ENCODE peak calls at places on chromosomes 5 and 9, in seven cellular contexts. One of them, this sample, is unnamed.

GRCh38 chr5:170787216-170787615 is 3.7 kb downstream of the GABRP start:
- DNase-seq in neural crest cell: no peak
- DNase-seq in brain microvascular endothelial cell: no peak
- DNase-seq in astrocyte: no peak
- DNase-seq in CD8-positive, alpha-beta T cell: no peak
- DNase-seq in colonic mucosa: no peak
- DNase-seq in right lobe of liver: no peak
- DNase-seq in this sample: no peak

GRCh38 chr5:77087484-77088291 is 603 bp upstream of the ZBED3 start:
- DNase-seq in CD8-positive, alpha-beta T cell: no peak
- DNase-seq in astrocyte: peak; percentile 29
- DNase-seq in right lobe of liver: peak; percentile 41
- DNase-seq in colonic mucosa: peak; percentile 42
- DNase-seq in neural crest cell: no peak
- DNase-seq in brain microvascular endothelial cell: no peak
- DNase-seq in this sample: no peak

GRCh38 chr9:137313956-137314560 is 12.0 kb upstream of the NRARP start:
- DNase-seq in brain microvascular endothelial cell: no peak
- DNase-seq in neural crest cell: no peak
- DNase-seq in colonic mucosa: no peak
- DNase-seq in astrocyte: no peak
- DNase-seq in CD8-positive, alpha-beta T cell: no peak
- DNase-seq in right lobe of liver: no peak
- DNase-seq in this sample: peak; percentile 45

GRCh38 chr9:121499427-121500164 is at the start of gene GGTA1:
- DNase-seq in brain microvascular endothelial cell: peak; percentile 38
- DNase-seq in neural crest cell: peak; percentile 43
- DNase-seq in CD8-positive, alpha-beta T cell: no peak
- DNase-seq in colonic mucosa: peak; percentile 45
- DNase-seq in right lobe of liver: peak; percentile 71
- DNase-seq in astrocyte: peak; percentile 36
- DNase-seq in this sample: no peak

GRCh38 chr9:126676685-126677143 is 63.0 kb downstream of the LMX1B start:
- DNase-seq in astrocyte: no peak
- DNase-seq in right lobe of liver: peak; percentile 52
- DNase-seq in neural crest cell: no peak
- DNase-seq in CD8-positive, alpha-beta T cell: no peak
- DNase-seq in brain microvascular endothelial cell: no peak
- DNase-seq in colonic mucosa: no peak
- DNase-seq in this sample: no peak

GRCh38 chr5:1073239-1074102 is 38.4 kb downstream of the SLC12A7 start:
- DNase-seq in colonic mucosa: peak; percentile 58
- DNase-seq in astrocyte: no peak
- DNase-seq in brain microvascular endothelial cell: no peak
- DNase-seq in neural crest cell: no peak
- DNase-seq in right lobe of liver: no peak
- DNase-seq in CD8-positive, alpha-beta T cell: no peak
- DNase-seq in this sample: no peak

GRCh38 chr5:68406344-68406743 is 190.8 kb downstream of the PIK3R1 start:
- DNase-seq in brain microvascular endothelial cell: no peak
- DNase-seq in colonic mucosa: peak; percentile 48
- DNase-seq in CD8-positive, alpha-beta T cell: no peak
- DNase-seq in astrocyte: no peak
- DNase-seq in right lobe of liver: no peak
- DNase-seq in neural crest cell: no peak
- DNase-seq in this sample: no peak

GRCh38 chr9:80509358-80509757 is 937.6 kb downstream of the TLE4 start:
- DNase-seq in CD8-positive, alpha-beta T cell: no peak
- DNase-seq in right lobe of liver: no peak
- DNase-seq in astrocyte: no peak
- DNase-seq in brain microvascular endothelial cell: no peak
- DNase-seq in colonic mucosa: no peak
- DNase-seq in neural crest cell: no peak
- DNase-seq in this sample: no peak

GRCh38 chr9:103798620-103799019 is 295.5 kb upstream of the SMC2 start:
- DNase-seq in CD8-positive, alpha-beta T cell: no peak
- DNase-seq in colonic mucosa: no peak
- DNase-seq in astrocyte: peak; percentile 42
- DNase-seq in neural crest cell: no peak
- DNase-seq in brain microvascular endothelial cell: peak; percentile 87
- DNase-seq in right lobe of liver: no peak
- DNase-seq in this sample: no peak

GRCh38 chr5:110639307-110639902 is 87.1 kb downstream of the TMEM232 start:
- DNase-seq in CD8-positive, alpha-beta T cell: no peak
- DNase-seq in right lobe of liver: no peak
- DNase-seq in colonic mucosa: no peak
- DNase-seq in brain microvascular endothelial cell: no peak
- DNase-seq in neural crest cell: no peak
- DNase-seq in astrocyte: no peak
- DNase-seq in this sample: no peak

GRCh38 chr9:89529243-89530030 is 31.5 kb upstream of the SEMA4D start:
- DNase-seq in CD8-positive, alpha-beta T cell: no peak
- DNase-seq in right lobe of liver: no peak
- DNase-seq in neural crest cell: no peak
- DNase-seq in brain microvascular endothelial cell: no peak
- DNase-seq in astrocyte: no peak
- DNase-seq in colonic mucosa: no peak
- DNase-seq in this sample: peak; percentile 60

GRCh38 chr5:137753986-137754235 is 252 bp downstream of the HNRNPA0 start:
- DNase-seq in astrocyte: no peak
- DNase-seq in colonic mucosa: no peak
- DNase-seq in neural crest cell: no peak
- DNase-seq in right lobe of liver: no peak
- DNase-seq in brain microvascular endothelial cell: no peak
- DNase-seq in CD8-positive, alpha-beta T cell: no peak
- DNase-seq in this sample: no peak

GRCh38 chr5:34497031-34497808 is 158.9 kb upstream of the RAI14 start:
- DNase-seq in brain microvascular endothelial cell: no peak
- DNase-seq in neural crest cell: no peak
- DNase-seq in CD8-positive, alpha-beta T cell: no peak
- DNase-seq in right lobe of liver: no peak
- DNase-seq in astrocyte: no peak
- DNase-seq in colonic mucosa: peak; percentile 33
- DNase-seq in this sample: no peak

GRCh38 chr5:78907255-78907886 is 77.7 kb downstream of the ARSB start:
- DNase-seq in brain microvascular endothelial cell: peak; percentile 92
- DNase-seq in colonic mucosa: no peak
- DNase-seq in neural crest cell: no peak
- DNase-seq in astrocyte: peak; percentile 99
- DNase-seq in CD8-positive, alpha-beta T cell: no peak
- DNase-seq in right lobe of liver: no peak
- DNase-seq in this sample: peak; percentile 38

GRCh38 chr5:109234381-109234780 is 175.4 kb downstream of the PJA2 start:
- DNase-seq in brain microvascular endothelial cell: no peak
- DNase-seq in colonic mucosa: no peak
- DNase-seq in right lobe of liver: no peak
- DNase-seq in CD8-positive, alpha-beta T cell: no peak
- DNase-seq in neural crest cell: no peak
- DNase-seq in astrocyte: no peak
- DNase-seq in this sample: no peak

GRCh38 chr5:176776141-176776865 is 34.1 kb upstream of the UNC5A start:
- DNase-seq in CD8-positive, alpha-beta T cell: no peak
- DNase-seq in right lobe of liver: no peak
- DNase-seq in brain microvascular endothelial cell: no peak
- DNase-seq in colonic mucosa: peak; percentile 12
- DNase-seq in neural crest cell: no peak
- DNase-seq in astrocyte: no peak
- DNase-seq in this sample: peak; percentile 6

GRCh38 chr5:159310492-159310891 is 19.8 kb downstream of the IL12B start:
- DNase-seq in brain microvascular endothelial cell: peak; percentile 13
- DNase-seq in colonic mucosa: peak; percentile 52
- DNase-seq in neural crest cell: peak; percentile 7
- DNase-seq in CD8-positive, alpha-beta T cell: no peak
- DNase-seq in right lobe of liver: no peak
- DNase-seq in astrocyte: peak; percentile 36
- DNase-seq in this sample: peak; percentile 61

DNA sequence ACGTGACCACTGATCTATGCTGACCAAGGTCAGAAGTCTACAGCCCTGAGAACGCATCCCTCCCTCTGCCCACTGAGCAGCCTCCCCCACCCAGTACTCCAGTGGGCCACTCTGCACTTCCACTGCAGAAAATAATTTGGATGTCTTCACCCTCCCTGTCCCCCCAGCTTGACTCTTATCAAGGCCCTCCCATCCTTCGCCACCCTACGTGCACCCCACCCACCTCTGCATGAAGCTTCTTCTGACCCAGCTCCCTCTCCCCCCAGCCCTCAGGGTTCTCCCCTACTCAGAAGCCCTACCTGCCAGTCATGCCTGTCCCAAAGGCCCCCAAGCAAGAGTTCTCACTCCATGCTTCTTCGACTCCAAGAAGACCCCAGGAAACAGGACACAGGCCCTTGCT is 138.5 kb upstream of the FSTL4 start:
- DNase-seq in astrocyte: no peak
- DNase-seq in CD8-positive, alpha-beta T cell: no peak
- DNase-seq in colonic mucosa: no peak
- DNase-seq in right lobe of liver: no peak
- DNase-seq in brain microvascular endothelial cell: no peak
- DNase-seq in neural crest cell: no peak
- DNase-seq in this sample: no peak
- TF ChIP-seq CTCF in astrocyte: no peak
- TF ChIP-seq CTCF in CD8-positive, alpha-beta T cell: no peak
- TF ChIP-seq CTCF in colonic mucosa: no peak
- TF ChIP-seq CTCF in right lobe of liver: no peak
- TF ChIP-seq CTCF in brain microvascular endothelial cell: no peak
- TF ChIP-seq CTCF in neural crest cell: no peak
- TF ChIP-seq CTCF in this sample: no peak

DNA sequence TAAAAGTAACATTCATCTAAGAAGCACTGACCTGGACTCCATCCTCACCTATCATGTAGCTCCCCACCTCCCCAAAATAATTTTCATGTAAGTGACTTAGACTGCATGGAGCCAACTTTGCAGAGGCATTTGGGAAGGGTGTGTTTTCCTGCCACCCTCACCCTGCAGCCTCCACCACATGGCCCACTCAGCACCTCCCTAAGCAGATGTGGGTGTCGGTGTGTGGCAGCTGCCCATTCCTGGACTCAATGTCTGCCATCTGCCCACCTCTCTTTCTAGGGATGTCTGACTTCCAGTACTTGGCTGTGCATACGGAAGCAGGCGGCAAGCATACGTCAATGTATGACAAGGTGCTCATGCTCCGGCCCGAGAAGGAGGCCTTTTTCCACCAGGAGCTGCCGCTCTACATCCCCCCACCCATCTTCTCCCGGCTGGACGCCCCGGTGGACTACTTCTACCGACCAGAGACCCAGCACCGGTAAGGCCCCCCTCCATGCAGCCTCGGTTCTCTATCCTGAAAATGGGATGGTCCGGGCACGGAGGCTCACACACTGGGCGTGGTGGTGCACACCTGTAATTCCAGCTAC is 12.7 kb downstream of the GTF3C5 start:
- DNase-seq in neural crest cell: no peak
- DNase-seq in CD8-positive, alpha-beta T cell: no peak
- DNase-seq in colonic mucosa: no peak
- DNase-seq in right lobe of liver: no peak
- DNase-seq in astrocyte: no peak
- DNase-seq in brain microvascular endothelial cell: no peak
- DNase-seq in this sample: no peak
- TF ChIP-seq CTCF in neural crest cell: no peak
- TF ChIP-seq CTCF in CD8-positive, alpha-beta T cell: no peak
- TF ChIP-seq CTCF in colonic mucosa: no peak
- TF ChIP-seq CTCF in right lobe of liver: no peak
- TF ChIP-seq CTCF in astrocyte: no peak
- TF ChIP-seq CTCF in brain microvascular endothelial cell: no peak
- TF ChIP-seq CTCF in this sample: no peak

DNA sequence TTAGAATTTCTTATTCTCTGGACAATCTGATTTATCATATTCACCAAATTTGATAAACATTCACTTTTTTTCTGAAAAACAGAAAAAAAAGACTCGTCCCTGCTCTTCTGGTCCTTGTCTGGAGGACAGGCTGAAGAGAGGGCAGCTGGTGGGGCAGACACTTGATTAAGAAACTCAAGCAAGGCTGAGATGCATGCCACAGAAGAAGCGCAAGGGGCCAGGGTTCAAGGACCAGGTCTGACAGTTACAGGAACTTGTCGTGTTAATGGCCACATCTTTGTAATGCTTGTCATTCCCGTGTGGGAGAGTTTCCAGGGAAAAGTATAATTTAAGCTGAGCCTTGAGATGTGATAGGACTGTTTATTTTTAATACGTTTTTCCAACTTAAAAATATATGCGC is 40.6 kb upstream of the SHB start:
- DNase-seq in astrocyte: no peak
- DNase-seq in brain microvascular endothelial cell: no peak
- DNase-seq in right lobe of liver: no peak
- DNase-seq in neural crest cell: no peak
- DNase-seq in CD8-positive, alpha-beta T cell: no peak
- DNase-seq in colonic mucosa: no peak
- DNase-seq in this sample: no peak
- TF ChIP-seq CTCF in astrocyte: no peak
- TF ChIP-seq CTCF in brain microvascular endothelial cell: no peak
- TF ChIP-seq CTCF in right lobe of liver: no peak
- TF ChIP-seq CTCF in neural crest cell: no peak
- TF ChIP-seq CTCF in CD8-positive, alpha-beta T cell: no peak
- TF ChIP-seq CTCF in colonic mucosa: no peak
- TF ChIP-seq CTCF in this sample: no peak

GRCh38 chr9:17752021-17752420 is 173.2 kb downstream of the SH3GL2 start:
- DNase-seq in colonic mucosa: no peak
- DNase-seq in right lobe of liver: no peak
- DNase-seq in neural crest cell: no peak
- DNase-seq in brain microvascular endothelial cell: no peak
- DNase-seq in astrocyte: no peak
- DNase-seq in CD8-positive, alpha-beta T cell: no peak
- DNase-seq in this sample: no peak
- TF ChIP-seq CTCF in colonic mucosa: no peak
- TF ChIP-seq CTCF in right lobe of liver: no peak
- TF ChIP-seq CTCF in neural crest cell: no peak
- TF ChIP-seq CTCF in brain microvascular endothelial cell: no peak
- TF ChIP-seq CTCF in astrocyte: no peak
- TF ChIP-seq CTCF in CD8-positive, alpha-beta T cell: no peak
- TF ChIP-seq CTCF in this sample: no peak

DNA sequence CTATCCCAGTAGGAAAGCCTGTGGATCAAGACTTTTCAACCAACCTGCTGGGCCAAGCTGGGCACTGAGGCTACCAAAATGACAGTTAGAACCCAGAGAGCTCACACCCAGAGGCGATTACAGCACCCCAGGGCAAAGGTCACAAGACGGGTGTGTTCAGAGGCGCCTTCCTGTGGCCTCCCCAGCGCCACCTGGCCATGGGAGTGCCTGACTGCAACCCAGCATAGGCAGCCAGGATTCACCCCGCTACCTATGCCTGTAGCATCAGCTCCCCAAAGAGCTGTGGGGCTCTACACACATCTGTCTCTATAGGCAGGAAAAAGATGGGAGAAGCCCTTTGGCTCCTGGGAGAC is 33.5 kb downstream of the PDGFRB start:
- DNase-seq in colonic mucosa: peak; percentile 89
- DNase-seq in right lobe of liver: no peak
- DNase-seq in brain microvascular endothelial cell: no peak
- DNase-seq in CD8-positive, alpha-beta T cell: no peak
- DNase-seq in astrocyte: no peak
- DNase-seq in neural crest cell: no peak
- DNase-seq in this sample: peak; percentile 89
- TF ChIP-seq CTCF in colonic mucosa: peak; percentile 56
- TF ChIP-seq CTCF in right lobe of liver: peak; percentile 19
- TF ChIP-seq CTCF in brain microvascular endothelial cell: peak; percentile 46
- TF ChIP-seq CTCF in CD8-positive, alpha-beta T cell: no peak
- TF ChIP-seq CTCF in astrocyte: no peak
- TF ChIP-seq CTCF in neural crest cell: no peak
- TF ChIP-seq CTCF in this sample: no peak

DNA sequence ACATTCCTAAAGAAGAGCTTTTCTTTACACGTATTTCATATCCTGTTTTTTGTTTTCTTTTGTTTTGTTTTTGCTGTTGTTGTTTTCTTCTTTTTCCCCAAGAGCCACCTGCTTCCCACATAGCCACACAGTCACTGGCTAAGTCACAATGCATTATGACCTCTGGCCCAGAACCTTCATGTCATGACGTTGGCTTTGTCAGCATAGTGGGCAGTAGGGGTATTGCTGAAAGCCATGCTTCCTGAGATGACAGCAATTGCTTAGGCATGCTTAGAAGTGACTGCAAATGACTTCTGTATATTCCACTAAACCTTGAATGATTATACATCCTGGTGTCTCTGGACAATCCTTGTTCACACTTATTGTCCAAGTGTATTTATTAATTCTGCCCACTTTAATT is 375.8 kb downstream of the TAF11L14 start:
- DNase-seq in right lobe of liver: no peak
- DNase-seq in neural crest cell: no peak
- DNase-seq in colonic mucosa: no peak
- DNase-seq in CD8-positive, alpha-beta T cell: no peak
- DNase-seq in brain microvascular endothelial cell: no peak
- DNase-seq in astrocyte: no peak
- DNase-seq in this sample: no peak
- TF ChIP-seq CTCF in right lobe of liver: no peak
- TF ChIP-seq CTCF in neural crest cell: no peak
- TF ChIP-seq CTCF in colonic mucosa: no peak
- TF ChIP-seq CTCF in CD8-positive, alpha-beta T cell: no peak
- TF ChIP-seq CTCF in brain microvascular endothelial cell: no peak
- TF ChIP-seq CTCF in astrocyte: no peak
- TF ChIP-seq CTCF in this sample: no peak